ENCODE peak calls at places on chromosomes 1 and 21, in six cellular contexts. D is heart right ventricle, M is breast epithelium, B is spleen, L is endodermal cell, J is thoracic aorta. A is an unnamed sample.

GRCh38 chr1:117077267-117077666 is 17.1 kb downstream of the TTF2 start:
- DNase-seq in D (no peak), M (no peak), B (no peak), L (no peak), J (no peak), A (no peak)

GRCh38 chr1:23854568-23854967 is 13.5 kb downstream of the FUCA1 start:
- DNase-seq in D (no peak), M (no peak), B (no peak), L (no peak), J (no peak), A (no peak)

GRCh38 chr1:226223786-226224244 is 351 bp downstream of the MIXL1 start:
- DNase-seq in D (no peak), M (no peak), B (peak; percentile 80), L (peak; percentile 81), J (no peak), A (no peak)

GRCh38 chr1:91608876-91609275 is 108.2 kb downstream of the CDC7 start:
- DNase-seq in D (no peak), M (no peak), B (no peak), L (no peak), J (no peak), A (no peak)

GRCh38 chr1:175307160-175307559 is 114.6 kb upstream of the KIAA0040 start:
- DNase-seq in D (no peak), M (no peak), B (no peak), L (no peak), J (no peak), A (no peak)

GRCh38 chr1:9542425-9542824 is 3.2 kb downstream of the SLC25A33 start:
- DNase-seq in D (no peak), M (no peak), B (no peak), L (no peak), J (no peak), A (peak; percentile 74)

GRCh38 chr21:46061950-46062349 is 36.0 kb upstream of the COL6A2 start:
- DNase-seq in D (no peak), M (no peak), B (peak; percentile 33), L (peak; percentile 17), J (no peak), A (no peak)

GRCh38 chr1:247421074-247421473 is 5.1 kb downstream of the NLRP3 start:
- DNase-seq in D (no peak), M (no peak), B (no peak), L (no peak), J (no peak), A (no peak)

GRCh38 chr1:159974350-159974965 is 20.4 kb upstream of the SLAMF9 start:
- DNase-seq in D (no peak), M (no peak), B (no peak), L (no peak), J (no peak), A (no peak)

GRCh38 chr1:107879927-107880326 is 85.1 kb downstream of the VAV3 start:
- DNase-seq in D (no peak), M (no peak), B (no peak), L (no peak), J (no peak), A (no peak)

GRCh38 chr1:198669023-198669698 is 30.3 kb downstream of the PTPRC start:
- DNase-seq in D (no peak), M (no peak), B (peak; percentile 40), L (no peak), J (no peak), A (no peak)

GRCh38 chr1:162690672-162691434 is 58.6 kb downstream of the DDR2 start:
- DNase-seq in D (peak; percentile 41), M (peak; percentile 54), B (no peak), L (peak; percentile 78), J (peak; percentile 67), A (no peak)

GRCh38 chr1:230010618-230011332 is 56.3 kb upstream of the GALNT2 start:
- DNase-seq in D (no peak), M (no peak), B (no peak), L (peak; percentile 8), J (no peak), A (no peak)

GRCh38 chr1:234724517-234725176 is 114.7 kb upstream of the IRF2BP2 start:
- DNase-seq in D (peak; percentile 75), M (peak; percentile 79), B (peak; percentile 82), L (peak; percentile 76), J (peak; percentile 49), A (peak; percentile 64)

GRCh38 chr1:184866991-184867788 is 107.1 kb downstream of the NIBAN1 start:
- DNase-seq in D (no peak), M (no peak), B (no peak), L (no peak), J (no peak), A (no peak)

GRCh38 chr1:24745711-24746582 is 700 bp downstream of the CLIC4 start:
- DNase-seq in D (peak; percentile 38), M (no peak), B (peak; percentile 64), L (peak; percentile 68), J (peak; percentile 45), A (no peak)

GRCh38 chr1:39876136-39876535 is 7.2 kb downstream of the TRIT1 start:
- DNase-seq in D (no peak), M (no peak), B (no peak), L (no peak), J (no peak), A (no peak)

GRCh38 chr1:234909851-234910250 is 218.8 kb downstream of the TOMM20 start:
- DNase-seq in D (no peak), M (no peak), B (no peak), L (no peak), J (no peak), A (no peak)

GRCh38 chr1:155176544-155177071 is 3.0 kb downstream of the TRIM46 start:
- DNase-seq in D (peak; percentile 79), M (peak; percentile 91), B (peak; percentile 93), L (peak; percentile 91), J (no peak), A (peak; percentile 69)

GRCh38 chr1:152398812-152399698 is 15.0 kb downstream of the CRNN start:
- DNase-seq in D (no peak), M (no peak), B (no peak), L (no peak), J (no peak), A (no peak)

GRCh38 chr1:9006956-9007615 is 19.1 kb downstream of the SLC2A7 start:
- DNase-seq in D (no peak), M (no peak), B (no peak), L (no peak), J (no peak), A (no peak)

GRCh38 chr21:36097427-36098230 is 27.8 kb downstream of the CBR1 start:
- DNase-seq in D (no peak), M (no peak), B (no peak), L (no peak), J (no peak), A (no peak)

GRCh38 chr1:27632387-27633297 is 2.3 kb downstream of the FGR start:
- DNase-seq in D (no peak), M (no peak), B (peak; percentile 85), L (no peak), J (no peak), A (no peak)

GRCh38 chr1:186806477-186806876 is 22.3 kb upstream of the PLA2G4A start:
- DNase-seq in D (peak; percentile 6), M (no peak), B (no peak), L (peak; percentile 65), J (no peak), A (peak; percentile 31)

GRCh38 chr21:44480200-44481065 is 25.1 kb downstream of the LRRC3 start:
- DNase-seq in D (no peak), M (no peak), B (peak; percentile 66), L (no peak), J (no peak), A (no peak)

GRCh38 chr1:202085682-202086373 is 36.9 kb upstream of the GPR37L1 start:
- DNase-seq in D (peak; percentile 17), M (peak; percentile 83), B (no peak), L (peak; percentile 76), J (no peak), A (no peak)

GRCh38 chr1:240031009-240031408 is 60.7 kb upstream of the FMN2 start:
- DNase-seq in D (no peak), M (no peak), B (no peak), L (no peak), J (no peak), A (no peak)

GRCh38 chr1:228902781-228903572 is 167.7 kb downstream of the RHOU start:
- DNase-seq in D (peak; percentile 63), M (peak; percentile 90), B (peak; percentile 29), L (peak; percentile 27), J (peak; percentile 89), A (peak; percentile 95)

GRCh38 chr1:78279051-78279450 is 211.7 kb upstream of the PTGFR start:
- DNase-seq in D (no peak), M (no peak), B (no peak), L (no peak), J (no peak), A (no peak)

GRCh38 chr1:48470506-48470905 is 1.5 kb downstream of the SPATA6 start:
- DNase-seq in D (peak; percentile 28), M (no peak), B (no peak), L (peak; percentile 74), J (no peak), A (no peak)

GRCh38 chr1:48469616-48470500 is 2.1 kb downstream of the SPATA6 start:
- DNase-seq in D (peak; percentile 53), M (no peak), B (peak; percentile 87), L (no peak), J (peak; percentile 25), A (peak; percentile 80)

GRCh38 chr1:48471603-48472576 is at the start of gene SPATA6:
- DNase-seq in D (peak; percentile 99), M (peak; percentile 98), B (peak; percentile 99), L (peak; percentile 100), J (peak; percentile 91), A (peak; percentile 64)

GRCh38 chr1:48471103-48471502 is 901 bp downstream of the SPATA6 start:
- DNase-seq in D (no peak), M (no peak), B (no peak), L (peak; percentile 55), J (no peak), A (no peak)

GRCh38 chr1:48472747-48473146 is 743 bp upstream of the SPATA6 start:
- DNase-seq in D (no peak), M (no peak), B (no peak), L (no peak), J (no peak), A (no peak)
- H3K4me3 ChIP-seq in D (peak overlapping the region; percentile 89), M (peak overlapping the region; percentile 87), B (peak overlapping the region; percentile 86), L (peak overlapping the region; percentile 82), J (peak overlapping the region; percentile 92), A (peak overlapping the region; percentile 60)

GRCh38 chr1:33127001-33127823 is 46.3 kb downstream of the AZIN2 start:
- DNase-seq in D (peak; percentile 98), M (peak; percentile 96), B (peak; percentile 100), L (peak; percentile 97), J (peak; percentile 99), A (peak; percentile 99)
- TF ChIP-seq CTCF in D (peak; percentile 98), M (peak; percentile 91), B (peak; percentile 97), L (peak; percentile 95), J (peak; percentile 74), A (peak; percentile 98)

DNA sequence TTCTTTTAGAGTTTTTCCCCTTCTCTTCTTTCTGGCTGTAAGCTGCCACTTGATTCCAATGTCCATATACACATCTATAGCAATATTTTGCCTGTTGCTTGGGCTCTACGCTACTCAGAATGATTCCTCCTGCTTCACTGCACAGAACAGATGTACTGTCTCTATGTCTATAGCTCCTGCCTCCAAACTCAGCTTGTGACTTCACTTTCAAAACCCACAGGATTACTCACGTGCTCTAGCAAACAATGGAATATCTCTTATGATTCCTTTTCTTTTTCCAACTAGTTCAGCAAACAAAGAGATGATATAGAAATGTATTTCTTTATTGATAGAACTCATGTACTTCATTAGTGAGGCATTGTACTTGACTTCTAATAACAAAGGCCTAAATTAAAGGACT is 80.5 kb upstream of the SOX13 start:
- DNase-seq in D (no peak), M (no peak), B (no peak), L (no peak), J (no peak), A (no peak)
- H3K4me3 ChIP-seq in D (no peak overlapping the region), M (no peak overlapping the region), B (no peak overlapping the region), L (no peak overlapping the region), J (no peak overlapping the region), A (no peak overlapping the region)

GRCh38 chr1:207888647-207889046 is 22.3 kb downstream of the CD34 start:
- DNase-seq in D (peak; percentile 53), M (no peak), B (no peak), L (peak; percentile 58), J (no peak), A (no peak)
- TF ChIP-seq CTCF in D (no peak), M (no peak), B (no peak), L (peak; percentile 62), J (no peak), A (no peak)

A was measured in LNCaP clone FGC.